ENCODE peak calls at places on chromosomes 7 and 10, in eight cellular contexts. I is AML-193; S is M059J; W is RPMI8226; L is cardiac muscle cell; J is ELR; H is stimulated activated CD8-positive, alpha-beta memory T cell treated with anti-CD3 and anti-CD28 coated beads, Interleukin-7, amount 100 ng/mL, for 4 hours; V is hippocampal formation. Y is an unnamed sample.

GRCh38 chr7:46218461-46219202 is 297.6 kb upstream of the IGFBP3 start:
- DNase-seq in I (no peak), S (no peak), W (no peak), L (no peak), J (no peak), H (no peak), V (no peak), Y (no peak)

GRCh38 chr7:140212100-140212881 is 35.5 kb upstream of the KDM7A start:
- DNase-seq in I (no peak), S (no peak), W (peak; percentile 90), L (no peak), J (peak; percentile 54), H (no peak), V (no peak), Y (no peak)

GRCh38 chr7:30584970-30585369 is 9.7 kb upstream of the GARS1 start:
- DNase-seq in I (no peak), S (no peak), W (no peak), L (no peak), J (no peak), H (no peak), V (no peak), Y (no peak)

GRCh38 chr7:16652255-16652583 is 6.2 kb downstream of the BZW2 start:
- DNase-seq in I (no peak), S (no peak), W (no peak), L (no peak), J (no peak), H (no peak), V (no peak), Y (no peak)

GRCh38 chr7:108568801-108569380 is 615 bp downstream of the THAP5 start:
- DNase-seq in I (no peak), S (no peak), W (no peak), L (no peak), J (no peak), H (no peak), V (no peak), Y (no peak)

GRCh38 chr7:27207348-27207985 is 7.6 kb upstream of the HOXA13 start:
- DNase-seq in I (no peak), S (no peak), W (no peak), L (no peak), J (no peak), H (no peak), V (no peak), Y (no peak)

GRCh38 chr7:102814025-102814471 is 65.2 kb downstream of the FAM185A start:
- DNase-seq in I (no peak), S (peak; percentile 74), W (no peak), L (no peak), J (peak; percentile 90), H (no peak), V (no peak), Y (no peak)

GRCh38 chr10:69312537-69312936 is 34.2 kb downstream of the HK1 start:
- DNase-seq in I (no peak), S (no peak), W (no peak), L (no peak), J (no peak), H (no peak), V (no peak), Y (no peak)

GRCh38 chr7:18829518-18830252 is 287.8 kb downstream of the TWIST1 start:
- DNase-seq in I (no peak), S (peak; percentile 48), W (no peak), L (no peak), J (peak; percentile 43), H (no peak), V (no peak), Y (no peak)

GRCh38 chr7:52711951-52712350 is 323.5 kb upstream of the POM121L12 start:
- DNase-seq in I (no peak), S (no peak), W (peak; percentile 35), L (no peak), J (no peak), H (no peak), V (no peak), Y (no peak)

GRCh38 chr7:99839560-99840011 is 11.8 kb downstream of the CYP3A43 start:
- DNase-seq in I (no peak), S (no peak), W (no peak), L (no peak), J (no peak), H (no peak), V (no peak), Y (no peak)

GRCh38 chr10:123380491-123381085 is 226.4 kb downstream of the BUB3 start:
- DNase-seq in I (peak; percentile 2), S (peak; percentile 23), W (no peak), L (no peak), J (peak; percentile 29), H (no peak), V (no peak), Y (no peak)

GRCh38 chr7:30186725-30187124 is 51.9 kb downstream of the MTURN start:
- DNase-seq in I (no peak), S (no peak), W (no peak), L (no peak), J (no peak), H (no peak), V (no peak), Y (no peak)

GRCh38 chr10:131947631-131948347 is 33.9 kb downstream of the BNIP3 start:
- DNase-seq in I (no peak), S (peak; percentile 90), W (no peak), L (no peak), J (peak; percentile 93), H (no peak), V (no peak), Y (no peak)

GRCh38 chr10:86135191-86135590 is 231.4 kb downstream of the GRID1 start:
- DNase-seq in I (no peak), S (no peak), W (no peak), L (no peak), J (no peak), H (no peak), V (no peak), Y (no peak)

GRCh38 chr7:82164813-82165212 is 278.8 kb downstream of the CACNA2D1 start:
- DNase-seq in I (no peak), S (peak; percentile 41), W (no peak), L (no peak), J (peak; percentile 57), H (no peak), V (peak; percentile 9), Y (no peak)

GRCh38 chr7:139598642-139599041 is 75.2 kb downstream of the CLEC2L start:
- DNase-seq in I (no peak), S (peak; percentile 50), W (no peak), L (no peak), J (no peak), H (no peak), V (no peak), Y (no peak)

GRCh38 chr7:90752051-90752450 is 155.9 kb downstream of the CDK14 start:
- DNase-seq in I (no peak), S (no peak), W (no peak), L (no peak), J (peak; percentile 81), H (no peak), V (no peak), Y (no peak)

GRCh38 chr10:88759366-88760101 is at the start of gene LIPN:
- DNase-seq in I (peak; percentile 84), S (no peak), W (no peak), L (no peak), J (no peak), H (no peak), V (no peak), Y (peak; percentile 17)

GRCh38 chr7:35754741-35755140 is 46.1 kb upstream of the SEPTIN7 start:
- DNase-seq in I (no peak), S (no peak), W (no peak), L (no peak), J (no peak), H (no peak), V (no peak), Y (no peak)